ENCODE peak calls at places on chromosomes 11 and 22, in five cellular contexts. T is thoracic aorta; J is body of pancreas; Q is uterus; U is CD4-positive, alpha-beta T cell. I is an unnamed sample.

GRCh38 chr11:120867988-120868387 is 155.9 kb upstream of the TBCEL start:
- DNase-seq in T (no peak), J (no peak), Q (no peak), U (no peak), I (no peak)

GRCh38 chr11:129973068-129973467 is 29.6 kb downstream of the PRDM10 start:
- DNase-seq in T (no peak), J (no peak), Q (no peak), U (no peak), I (no peak)

GRCh38 chr11:64844330-64845124 is at the start of gene CDC42BPG:
- DNase-seq in T (no peak), J (peak), Q (peak), U (peak), I (no peak)

GRCh38 chr11:57567512-57568329 is at the start of gene UBE2L6:
- DNase-seq in T (peak), J (peak), Q (peak), U (peak), I (peak)

GRCh38 chr11:112173152-112173551 is 2.2 kb upstream of the BCO2 start:
- DNase-seq in T (no peak), J (no peak), Q (no peak), U (no peak), I (no peak)

GRCh38 chr11:25711008-25711407 is 620.9 kb upstream of the ANO3 start:
- DNase-seq in T (no peak), J (no peak), Q (no peak), U (no peak), I (no peak)

GRCh38 chr11:122920579-122920978 is 38.0 kb downstream of the JHY start:
- DNase-seq in T (no peak), J (no peak), Q (no peak), U (no peak), I (no peak)

GRCh38 chr11:77069969-77070582 is 3.3 kb downstream of the CAPN5 start:
- DNase-seq in T (no peak), J (no peak), Q (peak), U (no peak), I (no peak)

GRCh38 chr11:11335043-11335442 is 18.0 kb downstream of the CSNK2A3 start:
- DNase-seq in T (no peak), J (no peak), Q (no peak), U (no peak), I (no peak)

GRCh38 chr22:47297261-47298016 is 535.0 kb downstream of the TBC1D22A start:
- DNase-seq in T (no peak), J (no peak), Q (no peak), U (no peak), I (no peak)

GRCh38 chr11:110349109-110349996 is 52.9 kb upstream of the RDX start:
- DNase-seq in T (no peak), J (no peak), Q (no peak), U (no peak), I (no peak)

GRCh38 chr11:82398300-82398815 is 335.3 kb downstream of the FAM181B start:
- DNase-seq in T (no peak), J (no peak), Q (no peak), U (no peak), I (no peak)

GRCh38 chr11:75450826-75451783 is 18.1 kb upstream of the KLHL35 start:
- DNase-seq in T (no peak), J (no peak), Q (no peak), U (peak), I (no peak)

GRCh38 chr11:79069504-79069903 is 371.3 kb downstream of the TENM4 start:
- DNase-seq in T (no peak), J (no peak), Q (no peak), U (no peak), I (no peak)

GRCh38 chr22:31048570-31048969 is 32.5 kb upstream of the SMTN start:
- DNase-seq in T (no peak), J (no peak), Q (no peak), U (no peak), I (no peak)

GRCh38 chr11:72904016-72904415 is 89.8 kb downstream of the ATG16L2 start:
- DNase-seq in T (no peak), J (no peak), Q (no peak), U (no peak), I (no peak)

GRCh38 chr11:65867284-65868071 is 5.1 kb downstream of the EFEMP2 start:
- DNase-seq in T (no peak), J (peak), Q (no peak), U (no peak), I (no peak)

GRCh38 chr11:110031171-110031570 is 62.0 kb upstream of the ZC3H12C start:
- DNase-seq in T (no peak), J (no peak), Q (no peak), U (no peak), I (no peak)

GRCh38 chr22:44196241-44196640 is 15.5 kb downstream of the PARVG start:
- DNase-seq in T (no peak), J (no peak), Q (no peak), U (no peak), I (no peak)

GRCh38 chr11:68890490-68891231 is 13.0 kb downstream of the MRPL21 start:
- DNase-seq in T (peak), J (peak), Q (peak), U (no peak), I (peak)

GRCh38 chr22:38849816-38850215 is 6.0 kb upstream of the NPTXR start:
- DNase-seq in T (no peak), J (no peak), Q (no peak), U (no peak), I (no peak)

GRCh38 chr11:114321621-114322257 is 25.5 kb downstream of the NNMT start:
- DNase-seq in T (no peak), J (peak), Q (peak), U (no peak), I (no peak)

GRCh38 chr22:37485006-37485713 is 1.0 kb downstream of the MFNG start:
- DNase-seq in T (no peak), J (no peak), Q (no peak), U (peak), I (no peak)

GRCh38 chr22:43802897-43803495 is 9.1 kb downstream of the EFCAB6 start:
- DNase-seq in T (no peak), J (no peak), Q (no peak), U (no peak), I (no peak)

GRCh38 chr11:124970925-124971324 is 16.9 kb downstream of the CCDC15 start:
- DNase-seq in T (no peak), J (no peak), Q (no peak), U (no peak), I (no peak)

GRCh38 chr11:133945087-133945974 is 11.4 kb downstream of the IGSF9B start:
- DNase-seq in T (no peak), J (no peak), Q (peak), U (peak), I (no peak)

GRCh38 chr22:46754110-46754799 is 8.2 kb upstream of the TBC1D22A start:
- DNase-seq in T (peak), J (peak), Q (peak), U (no peak), I (no peak)

GRCh38 chr22:37752189-37753061 is 55.3 kb upstream of the GCAT start:
- DNase-seq in T (peak), J (peak), Q (peak), U (no peak), I (no peak)

GRCh38 chr11:11786234-11786633 is 55.5 kb upstream of the USP47 start:
- DNase-seq in T (no peak), J (no peak), Q (no peak), U (no peak), I (no peak)

GRCh38 chr22:44365832-44366231 is 53.1 kb upstream of the SHISAL1 start:
- DNase-seq in T (no peak), J (no peak), Q (no peak), U (no peak), I (no peak)

GRCh38 chr11:76236092-76237026 is 30.1 kb upstream of the WNT11 start:
- DNase-seq in T (peak), J (no peak), Q (no peak), U (peak), I (peak)

GRCh38 chr11:111826322-111826950 is 44.9 kb downstream of the ALG9 start:
- DNase-seq in T (no peak), J (no peak), Q (no peak), U (no peak), I (no peak)

GRCh38 chr11:118605116-118605867 is 2.1 kb upstream of the PHLDB1 start:
- DNase-seq in T (no peak), J (peak), Q (peak), U (no peak), I (no peak)

GRCh38 chr11:108405706-108406105 is 61.6 kb downstream of the C11orf65 start:
- DNase-seq in T (no peak), J (no peak), Q (no peak), U (no peak), I (no peak)

DNA sequence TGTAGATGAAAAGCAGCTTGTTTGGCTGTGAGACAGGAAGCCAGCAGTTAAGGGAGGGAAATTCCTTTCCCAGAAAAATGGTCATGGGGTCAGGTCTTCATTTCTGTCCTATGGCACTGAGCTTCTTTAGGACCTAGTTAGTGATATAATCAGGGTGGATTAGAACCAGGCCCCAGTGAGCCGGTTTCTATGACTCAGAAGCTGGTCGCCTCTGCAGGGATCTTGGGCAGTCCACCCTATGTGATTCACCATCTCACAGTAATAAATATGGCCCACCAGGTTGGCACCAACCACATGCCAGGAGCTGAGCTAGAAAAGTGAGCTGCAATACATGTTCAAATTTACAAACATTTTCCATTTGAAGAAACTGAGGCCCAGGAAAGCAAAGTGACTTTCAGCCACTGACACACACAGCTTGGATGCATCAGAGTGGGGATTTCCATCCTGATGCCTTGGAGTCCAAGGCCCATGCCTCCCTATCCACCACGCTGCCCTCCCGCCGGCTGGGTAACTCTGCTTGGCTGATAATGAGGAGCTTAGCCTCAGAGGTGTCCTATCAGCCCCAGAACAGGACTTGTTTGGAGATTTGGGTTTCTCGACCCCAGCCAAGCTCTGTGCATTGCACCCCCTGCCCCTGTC is 42.0 kb downstream of the CD82 start:
- DNase-seq in T (no peak), J (no peak), Q (no peak), U (no peak), I (no peak)
- H3K27ac ChIP-seq in T (peak), J (no peak), Q (no peak), U (no peak), I (no peak)

DNA sequence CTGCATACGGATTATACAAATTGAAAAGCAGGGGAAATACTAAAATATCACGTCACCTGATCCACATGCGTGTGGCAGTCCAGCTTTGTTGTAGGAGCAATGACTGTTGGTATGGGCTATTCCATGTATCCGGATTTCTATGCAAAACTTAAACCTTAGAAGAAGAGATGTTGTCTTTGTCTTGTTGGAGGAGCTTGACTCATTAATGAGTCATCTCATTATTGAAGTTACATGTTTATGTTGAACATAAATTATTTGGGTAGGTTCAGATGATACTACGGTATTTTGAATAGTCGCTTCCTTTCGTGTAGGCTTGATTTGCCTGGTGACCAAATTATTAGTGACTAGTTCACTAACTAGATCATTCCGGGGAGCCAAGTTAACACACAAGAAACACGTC is 806 bp upstream of the SAAL1 start:
- DNase-seq in T (no peak), J (no peak), Q (no peak), U (no peak), I (no peak)
- H3K27ac ChIP-seq in T (no peak), J (no peak), Q (no peak), U (no peak), I (no peak)

GRCh38 chr22:20953342-20953608 is 13.8 kb upstream of the AIFM3 start:
- DNase-seq in T (no peak), J (no peak), Q (no peak), U (no peak), I (no peak)

GRCh38 chr22:20952544-20953341 is 14.3 kb upstream of the AIFM3 start:
- DNase-seq in T (no peak), J (peak), Q (no peak), U (no peak), I (no peak)

GRCh38 chr22:20955548-20955947 is 11.5 kb upstream of the AIFM3 start:
- DNase-seq in T (no peak), J (no peak), Q (no peak), U (no peak), I (no peak)

GRCh38 chr22:20951932-20952380 is 15.1 kb upstream of the AIFM3 start:
- DNase-seq in T (no peak), J (no peak), Q (no peak), U (no peak), I (no peak)

GRCh38 chr22:20953668-20954500 is 13.2 kb upstream of the AIFM3 start:
- DNase-seq in T (no peak), J (peak), Q (peak), U (no peak), I (no peak)
- H3K27ac ChIP-seq in T (no peak), J (peak), Q (no peak), U (no peak), I (no peak)

DNA sequence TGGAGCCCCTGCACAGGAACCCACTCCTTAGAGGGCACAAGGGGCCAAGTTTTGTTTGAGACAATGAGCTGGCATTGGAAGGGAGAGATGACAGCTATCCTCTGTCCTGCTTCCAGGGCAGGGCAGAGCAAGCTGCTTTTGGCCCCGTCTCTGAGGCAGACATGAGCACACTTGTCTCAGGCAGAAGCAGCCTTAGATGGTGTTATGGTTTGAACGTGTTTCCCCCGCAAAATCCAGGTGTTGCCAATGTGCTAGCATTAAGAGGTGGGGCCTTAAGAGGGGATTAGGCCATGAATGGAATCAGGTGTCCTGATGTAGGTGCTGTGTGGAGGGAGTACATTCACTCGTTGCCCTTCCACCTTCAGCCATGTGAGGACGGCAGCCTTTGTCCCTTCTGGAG is 2.5 kb downstream of the TP53AIP1 start:
- DNase-seq in T (no peak), J (no peak), Q (no peak), U (no peak), I (no peak)
- H3K27ac ChIP-seq in T (no peak), J (no peak), Q (no peak), U (no peak), I (no peak)

I was measured in caudate nucleus.